ENCODE peak calls at places on chromosomes 16 and 17, in five cellular contexts. M, H, A, S and Y are unnamed samples.

GRCh38 chr16:80671281-80671849 is 130.6 kb downstream of the DYNLRB2 start:
- DNase-seq in A (no peak), M (no peak), H (no peak), S (no peak), Y (no peak)

GRCh38 chr17:59149841-59150511 is 5.0 kb downstream of the SKA2 start:
- DNase-seq in A (no peak), H (no peak), S (no peak), M (no peak), Y (no peak)

GRCh38 chr17:64964796-64965195 is 45.5 kb upstream of the LRRC37A3 start:
- DNase-seq in M (no peak), H (no peak), A (no peak), S (no peak), Y (no peak)

GRCh38 chr17:66957951-66958579 is 6.4 kb upstream of the CACNG4 start:
- DNase-seq in S (no peak), M (no peak), A (no peak), H (no peak), Y (no peak)

GRCh38 chr17:6470751-6471521 is 26.7 kb downstream of the PIMREG start:
- DNase-seq in S (no peak), M (no peak), H (no peak), A (no peak), Y (no peak)

GRCh38 chr17:38591759-38592241 is 14.0 kb downstream of the SRCIN1 start:
- DNase-seq in A (no peak), S (no peak), M (no peak), H (no peak), Y (no peak)

GRCh38 chr17:27649929-27650328 is 18.9 kb downstream of the LGALS9 start:
- DNase-seq in M (no peak), A (no peak), S (no peak), H (no peak), Y (no peak)

GRCh38 chr16:13936596-13937081 is 16.7 kb downstream of the ERCC4 start:
- DNase-seq in M (no peak), S (no peak), H (no peak), A (no peak), Y (no peak)

GRCh38 chr16:20866161-20866772 is 33.9 kb downstream of the DCUN1D3 start:
- DNase-seq in A (peak; percentile 82), M (no peak), S (no peak), H (peak; percentile 41), Y (no peak)

GRCh38 chr17:71505981-71506380 is 614.8 kb upstream of the SOX9 start:
- DNase-seq in H (no peak), S (no peak), M (no peak), A (no peak), Y (no peak)

GRCh38 chr17:78817123-78817522 is 23.5 kb downstream of the USP36 start:
- DNase-seq in H (no peak), A (no peak), M (no peak), S (peak; percentile 88), Y (peak; percentile 65)

GRCh38 chr16:4814542-4815173 is 12.2 kb upstream of the ROGDI start:
- DNase-seq in A (no peak), S (no peak), M (no peak), H (no peak), Y (no peak)

GRCh38 chr17:19448341-19449268 is 37.6 kb downstream of the RNF112 start:
- DNase-seq in S (no peak), A (no peak), M (no peak), H (peak; percentile 14), Y (no peak)

GRCh38 chr16:2855536-2855935 is 2.4 kb downstream of the PRSS22 start:
- DNase-seq in A (no peak), S (no peak), M (no peak), H (no peak), Y (no peak)

GRCh38 chr17:74240637-74241036 is 27.3 kb downstream of the TTYH2 start:
- DNase-seq in S (no peak), H (no peak), M (no peak), A (no peak), Y (no peak)

GRCh38 chr16:55955845-55956244 is 80.7 kb upstream of the CES5A start:
- DNase-seq in M (no peak), H (no peak), A (no peak), S (no peak), Y (no peak)

GRCh38 chr16:22373662-22374310 is 633 bp downstream of the CDR2 start:
- DNase-seq in A (peak; percentile 77), S (peak; percentile 46), M (peak; percentile 16), H (peak; percentile 38), Y (peak; percentile 24)

GRCh38 chr17:39581071-39581831 is 26.5 kb downstream of the NEUROD2 start:
- DNase-seq in S (no peak), M (no peak), A (no peak), H (no peak), Y (no peak)

GRCh38 chr16:19411298-19411697 is 6.4 kb upstream of the TMC5 start:
- DNase-seq in H (no peak), S (no peak), M (no peak), A (no peak), Y (no peak)

GRCh38 chr16:85085721-85086120 is 26.6 kb downstream of the CIBAR2 start:
- DNase-seq in H (no peak), S (no peak), M (no peak), A (no peak), Y (no peak)

GRCh38 chr17:79039171-79039570 is 15.2 kb downstream of the C1QTNF1 start:
- DNase-seq in M (no peak), A (no peak), S (no peak), H (no peak), Y (no peak)

GRCh38 chr17:73462830-73463229 is 151.0 kb upstream of the CDC42EP4 start:
- DNase-seq in H (no peak), M (no peak), A (no peak), S (no peak), Y (no peak)

GRCh38 chr16:56880176-56880575 is 15.2 kb downstream of the SLC12A3 start:
- DNase-seq in M (no peak), H (no peak), A (no peak), S (no peak), Y (no peak)

GRCh38 chr17:61551255-61551742 is 39.7 kb downstream of the NACA2 start:
- DNase-seq in M (no peak), A (no peak), S (peak; percentile 4), H (no peak), Y (no peak)

GRCh38 chr16:35342012-35342411 is 1882.6 kb downstream of the TP53TG3F start:
- DNase-seq in H (no peak), S (no peak), M (no peak), A (no peak), Y (no peak)

GRCh38 chr17:41739661-41740352 is 5.4 kb upstream of the HAP1 start:
- DNase-seq in A (no peak), M (no peak), S (no peak), H (no peak), Y (no peak)

GRCh38 chr17:45719335-45720071 is 64.6 kb upstream of the CRHR1 start:
- DNase-seq in A (no peak), M (no peak), H (peak; percentile 74), S (no peak), Y (no peak)

GRCh38 chr17:77770331-77771105 is 188.0 kb upstream of the TNRC6C start:
- DNase-seq in H (no peak), A (no peak), M (no peak), S (no peak), Y (no peak)

GRCh38 chr16:24635900-24636610 is 93.4 kb upstream of the TNRC6A start:
- DNase-seq in S (no peak), A (no peak), M (no peak), H (no peak), Y (no peak)

GRCh38 chr17:68840073-68840472 is 115.1 kb downstream of the ABCA8 start:
- DNase-seq in S (no peak), H (no peak), M (no peak), A (no peak), Y (no peak)

GRCh38 chr17:58165981-58166380 is 801 bp upstream of the OR4D2 start:
- DNase-seq in M (no peak), S (no peak), A (no peak), H (no peak), Y (no peak)

GRCh38 chr16:49085689-49086088 is 195.9 kb downstream of the CBLN1 start:
- DNase-seq in M (no peak), S (no peak), H (no peak), A (no peak), Y (no peak)

GRCh38 chr17:31496097-31496496 is 104.6 kb downstream of the RAB11FIP4 start:
- DNase-seq in H (no peak), M (no peak), A (no peak), S (no peak), Y (no peak)

GRCh38 chr16:57601801-57602478 is 26.5 kb upstream of the ADGRG1 start:
- DNase-seq in H (no peak), M (no peak), A (peak; percentile 17), S (peak; percentile 62), Y (no peak)